ENCODE peak calls at places on chromosomes 16 and 17, in four cellular contexts. One of them, this sample, is unnamed.

GRCh38 chr17:29002811-29003210 is 3.0 kb downstream of the SEZ6 start:
- DNase-seq in mesenchymal stem cell: no peak
- DNase-seq in trophoblast cell: no peak
- DNase-seq in H9: no peak
- DNase-seq in this sample: no peak

GRCh38 chr16:53812914-53813313 is 109.0 kb downstream of the FTO start:
- DNase-seq in mesenchymal stem cell: no peak
- DNase-seq in trophoblast cell: no peak
- DNase-seq in H9: no peak
- DNase-seq in this sample: no peak

GRCh38 chr17:17843096-17843495 is 6.3 kb upstream of the SREBF1 start:
- DNase-seq in mesenchymal stem cell: no peak
- DNase-seq in trophoblast cell: no peak
- DNase-seq in H9: no peak
- DNase-seq in this sample: no peak

GRCh38 chr17:51761105-51761504 is 397.4 kb downstream of the CA10 start:
- DNase-seq in mesenchymal stem cell: no peak
- DNase-seq in trophoblast cell: no peak
- DNase-seq in H9: no peak
- DNase-seq in this sample: no peak

GRCh38 chr17:78122221-78122990 is 6.1 kb downstream of the TMC6 start:
- DNase-seq in mesenchymal stem cell: no peak
- DNase-seq in trophoblast cell: no peak
- DNase-seq in H9: no peak
- DNase-seq in this sample: no peak

GRCh38 chr17:12928736-12929135 is 89.1 kb downstream of the ELAC2 start:
- DNase-seq in mesenchymal stem cell: no peak
- DNase-seq in trophoblast cell: peak
- DNase-seq in H9: no peak
- DNase-seq in this sample: no peak

GRCh38 chr16:969508-970378 is 1.0 kb downstream of the LMF1 start:
- DNase-seq in mesenchymal stem cell: no peak
- DNase-seq in trophoblast cell: no peak
- DNase-seq in H9: no peak
- DNase-seq in this sample: no peak

GRCh38 chr17:73293480-73293911 is 18.3 kb downstream of the CDC42EP4 start:
- DNase-seq in mesenchymal stem cell: peak
- DNase-seq in trophoblast cell: peak
- DNase-seq in H9: no peak
- DNase-seq in this sample: no peak

GRCh38 chr16:21300309-21301167 is 22.4 kb upstream of the CRYM start:
- DNase-seq in mesenchymal stem cell: peak
- DNase-seq in trophoblast cell: peak
- DNase-seq in H9: peak
- DNase-seq in this sample: peak

GRCh38 chr17:51590071-51590470 is 329.7 kb downstream of the UTP18 start:
- DNase-seq in mesenchymal stem cell: no peak
- DNase-seq in trophoblast cell: no peak
- DNase-seq in H9: no peak
- DNase-seq in this sample: no peak

GRCh38 chr17:66964930-66965800 is 658 bp downstream of the CACNG4 start:
- DNase-seq in mesenchymal stem cell: no peak
- DNase-seq in trophoblast cell: no peak
- DNase-seq in H9: peak
- DNase-seq in this sample: no peak

GRCh38 chr16:21161211-21161610 is 2.7 kb downstream of the LDAF1 start:
- DNase-seq in mesenchymal stem cell: no peak
- DNase-seq in trophoblast cell: no peak
- DNase-seq in H9: no peak
- DNase-seq in this sample: no peak

GRCh38 chr16:64589836-64590235 is 532.0 kb downstream of the CDH11 start:
- DNase-seq in mesenchymal stem cell: peak
- DNase-seq in trophoblast cell: no peak
- DNase-seq in H9: no peak
- DNase-seq in this sample: no peak

GRCh38 chr17:79984877-79985276 is 50.8 kb downstream of the TBC1D16 start:
- DNase-seq in mesenchymal stem cell: no peak
- DNase-seq in trophoblast cell: no peak
- DNase-seq in H9: peak
- DNase-seq in this sample: no peak

GRCh38 chr16:81494888-81495287 is 50.3 kb downstream of the CMIP start:
- DNase-seq in mesenchymal stem cell: no peak
- DNase-seq in trophoblast cell: no peak
- DNase-seq in H9: no peak
- DNase-seq in this sample: no peak

GRCh38 chr17:59716427-59716826 is 9.0 kb downstream of the VMP1 start:
- DNase-seq in mesenchymal stem cell: no peak
- DNase-seq in trophoblast cell: no peak
- DNase-seq in H9: no peak
- DNase-seq in this sample: no peak

GRCh38 chr16:11896776-11897175 is 19.0 kb downstream of the GSPT1 start:
- DNase-seq in mesenchymal stem cell: peak
- DNase-seq in trophoblast cell: peak
- DNase-seq in H9: no peak
- DNase-seq in this sample: no peak

GRCh38 chr17:45228985-45229517 is 7.4 kb downstream of the FMNL1 start:
- DNase-seq in mesenchymal stem cell: peak
- DNase-seq in trophoblast cell: peak
- DNase-seq in H9: peak
- DNase-seq in this sample: no peak

GRCh38 chr16:67248401-67249177 is at the start of gene SLC9A5:
- DNase-seq in mesenchymal stem cell: peak
- DNase-seq in trophoblast cell: no peak
- DNase-seq in H9: peak
- DNase-seq in this sample: no peak

GRCh38 chr16:31273676-31274075 is 13.9 kb downstream of the ITGAM start:
- DNase-seq in mesenchymal stem cell: no peak
- DNase-seq in trophoblast cell: no peak
- DNase-seq in H9: peak
- DNase-seq in this sample: no peak

GRCh38 chr16:85151603-85152413 is 39.5 kb upstream of the CIBAR2 start:
- DNase-seq in mesenchymal stem cell: peak
- DNase-seq in trophoblast cell: no peak
- DNase-seq in H9: no peak
- DNase-seq in this sample: no peak

GRCh38 chr17:42561908-42562844 is at the start of gene COASY:
- DNase-seq in mesenchymal stem cell: peak
- DNase-seq in trophoblast cell: peak
- DNase-seq in H9: peak
- DNase-seq in this sample: peak

GRCh38 chr16:68005786-68006286 is 6.6 kb upstream of the DPEP2 start:
- DNase-seq in mesenchymal stem cell: no peak
- DNase-seq in trophoblast cell: peak
- DNase-seq in H9: no peak
- DNase-seq in this sample: no peak

GRCh38 chr16:22945361-22945760 is 131.4 kb downstream of the HS3ST2 start:
- DNase-seq in mesenchymal stem cell: no peak
- DNase-seq in trophoblast cell: no peak
- DNase-seq in H9: no peak
- DNase-seq in this sample: no peak

GRCh38 chr16:15873737-15874136 is 14.7 kb downstream of the CEP20 start:
- DNase-seq in mesenchymal stem cell: no peak
- DNase-seq in trophoblast cell: no peak
- DNase-seq in H9: no peak
- DNase-seq in this sample: no peak

GRCh38 chr17:2086306-2086705 is 31.4 kb downstream of the HIC1 start:
- DNase-seq in mesenchymal stem cell: no peak
- DNase-seq in trophoblast cell: no peak
- DNase-seq in H9: no peak
- DNase-seq in this sample: no peak
- H3K14ac ChIP-seq in mesenchymal stem cell: no peak
- H3K14ac ChIP-seq in trophoblast cell: no peak
- H3K14ac ChIP-seq in H9: no peak
- H3K14ac ChIP-seq in this sample: no peak

GRCh38 chr17:40316571-40317344 is 7.8 kb downstream of the RARA start:
- DNase-seq in mesenchymal stem cell: peak
- DNase-seq in trophoblast cell: peak
- DNase-seq in H9: peak
- DNase-seq in this sample: no peak

GRCh38 chr17:40318835-40319332 is 9.9 kb downstream of the RARA start:
- DNase-seq in mesenchymal stem cell: no peak
- DNase-seq in trophoblast cell: no peak
- DNase-seq in H9: no peak
- DNase-seq in this sample: no peak

GRCh38 chr17:40317880-40318834 is 9.2 kb downstream of the RARA start:
- DNase-seq in mesenchymal stem cell: peak
- DNase-seq in trophoblast cell: peak
- DNase-seq in H9: peak
- DNase-seq in this sample: peak

GRCh38 chr17:40315678-40316570 is 6.9 kb downstream of the RARA start:
- DNase-seq in mesenchymal stem cell: no peak
- DNase-seq in trophoblast cell: no peak
- DNase-seq in H9: no peak
- DNase-seq in this sample: no peak

GRCh38 chr17:40317345-40317873 is 8.4 kb downstream of the RARA start:
- DNase-seq in mesenchymal stem cell: peak
- DNase-seq in trophoblast cell: no peak
- DNase-seq in H9: peak
- DNase-seq in this sample: no peak
- H4K91ac ChIP-seq in mesenchymal stem cell: peak
- H4K91ac ChIP-seq in trophoblast cell: peak
- H4K91ac ChIP-seq in H9: no peak
- H4K91ac ChIP-seq in this sample: no peak

GRCh38 chr16:88650749-88651275 is at the start of gene CYBA:
- DNase-seq in mesenchymal stem cell: peak
- DNase-seq in trophoblast cell: peak
- DNase-seq in H9: peak
- DNase-seq in this sample: peak
- H3K9ac ChIP-seq in mesenchymal stem cell: peak
- H3K9ac ChIP-seq in trophoblast cell: peak
- H3K9ac ChIP-seq in H9: peak
- H3K9ac ChIP-seq in this sample: peak

GRCh38 chr17:32444301-32445074 is at the start of gene PSMD11:
- DNase-seq in mesenchymal stem cell: peak
- DNase-seq in trophoblast cell: peak
- DNase-seq in H9: peak
- DNase-seq in this sample: peak
- H3K14ac ChIP-seq in mesenchymal stem cell: peak
- H3K14ac ChIP-seq in trophoblast cell: peak
- H3K14ac ChIP-seq in H9: peak
- H3K14ac ChIP-seq in this sample: peak

DNA sequence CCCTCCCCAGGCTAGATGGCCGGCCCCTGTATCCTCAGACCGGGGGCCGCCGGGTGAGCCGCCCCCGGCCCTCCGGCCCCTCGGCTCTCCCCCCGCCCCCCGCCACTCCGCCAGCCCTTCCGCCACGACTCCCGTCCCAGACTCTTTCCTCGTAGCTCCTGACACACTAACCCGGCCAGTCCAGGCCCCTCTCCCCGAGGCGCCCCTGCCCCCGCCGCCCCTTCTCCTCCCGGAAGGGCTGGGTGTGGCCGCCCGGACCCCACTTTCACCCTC is 5.6 kb upstream of the TLCD2 start:
- DNase-seq in mesenchymal stem cell: no peak
- DNase-seq in trophoblast cell: no peak
- DNase-seq in H9: no peak
- DNase-seq in this sample: no peak
- H4K91ac ChIP-seq in mesenchymal stem cell: no peak
- H4K91ac ChIP-seq in trophoblast cell: peak
- H4K91ac ChIP-seq in H9: no peak
- H4K91ac ChIP-seq in this sample: no peak

GRCh38 chr17:35371934-35372333 is 1.5 kb downstream of the SLFN11 start:
- DNase-seq in mesenchymal stem cell: no peak
- DNase-seq in trophoblast cell: no peak
- DNase-seq in H9: no peak
- DNase-seq in this sample: no peak
- H3K9ac ChIP-seq in mesenchymal stem cell: no peak
- H3K9ac ChIP-seq in trophoblast cell: no peak
- H3K9ac ChIP-seq in H9: no peak
- H3K9ac ChIP-seq in this sample: no peak

GRCh38 chr16:82633964-82634600 is 7.3 kb downstream of the CDH13 start:
- DNase-seq in mesenchymal stem cell: peak
- DNase-seq in trophoblast cell: no peak
- DNase-seq in H9: no peak
- DNase-seq in this sample: no peak
- H3K14ac ChIP-seq in mesenchymal stem cell: no peak
- H3K14ac ChIP-seq in trophoblast cell: no peak
- H3K14ac ChIP-seq in H9: no peak
- H3K14ac ChIP-seq in this sample: no peak

This sample was measured in neuronal stem cell.